ENCODE peak calls at places on chromosome 14, in ten cellular contexts. L is activated CD8-positive, alpha-beta memory T cell treated with anti-CD3 and anti-CD28 coated beads for 24 hours; I is activated B cell treated with CpG ODN at 0.5 μM for 24 hours; B is dermis blood vessel endothelial cell; C is endothelial cell of umbilical vein; W is effector memory CD4-positive, alpha-beta T cell; U is activated CD4-positive, alpha-beta T cell treated with anti-CD3 and anti-CD28 coated beads, Interleukin-2, amount 50 U/mL, for 24 hours; V is non-pigmented ciliary epithelial cell; T is NCI-H1417; E is Jurkat, Clone E6-1. P is an unnamed sample.

GRCh38 chr14:28571636-28572035 is 195.0 kb upstream of the FOXG1 start:
- DNase-seq in L (no peak), I (no peak), B (no peak), C (no peak), W (no peak), U (no peak), V (no peak), T (no peak), E (no peak), P (no peak)

GRCh38 chr14:96264850-96265249 is 8.8 kb downstream of the BDKRB1 start:
- DNase-seq in L (no peak), I (no peak), B (no peak), C (no peak), W (no peak), U (no peak), V (no peak), T (peak; percentile 13), E (no peak), P (no peak)

GRCh38 chr14:49982522-49982951 is 89.7 kb downstream of the ARF6 start:
- DNase-seq in L (no peak), I (no peak), B (peak; percentile 78), C (peak; percentile 87), W (peak; percentile 39), U (no peak), V (no peak), T (no peak), E (no peak), P (no peak)

GRCh38 chr14:71363961-71364360 is 456.7 kb downstream of the PCNX1 start:
- DNase-seq in L (no peak), I (no peak), B (no peak), C (no peak), W (no peak), U (no peak), V (peak; percentile 41), T (no peak), E (no peak), P (no peak)

GRCh38 chr14:104396682-104397470 is 182.7 kb upstream of the C14orf180 start:
- DNase-seq in L (no peak), I (no peak), B (no peak), C (no peak), W (no peak), U (no peak), V (no peak), T (no peak), E (no peak), P (no peak)

GRCh38 chr14:102121567-102121966 is 18.1 kb upstream of the WDR20 start:
- DNase-seq in L (no peak), I (no peak), B (peak; percentile 16), C (no peak), W (no peak), U (no peak), V (no peak), T (no peak), E (no peak), P (no peak)

GRCh38 chr14:20568393-20568792 is 7.5 kb upstream of the RNASE9 start:
- DNase-seq in L (no peak), I (no peak), B (no peak), C (no peak), W (no peak), U (no peak), V (no peak), T (no peak), E (no peak), P (no peak)

GRCh38 chr14:78782551-78782950 is 612.4 kb downstream of the NRXN3 start:
- DNase-seq in L (no peak), I (no peak), B (no peak), C (no peak), W (no peak), U (no peak), V (no peak), T (no peak), E (no peak), P (no peak)

GRCh38 chr14:100267990-100268389 is 29.0 kb downstream of the YY1 start:
- DNase-seq in L (no peak), I (no peak), B (no peak), C (no peak), W (no peak), U (no peak), V (no peak), T (no peak), E (no peak), P (no peak)

GRCh38 chr14:24840204-24840893 is 206.4 kb upstream of the GZMB start:
- DNase-seq in L (no peak), I (no peak), B (no peak), C (no peak), W (no peak), U (no peak), V (no peak), T (no peak), E (no peak), P (no peak)

GRCh38 chr14:79598339-79598738 is 613.0 kb downstream of the DIO2 start:
- DNase-seq in L (no peak), I (no peak), B (no peak), C (no peak), W (no peak), U (no peak), V (no peak), T (no peak), E (no peak), P (no peak)

GRCh38 chr14:50823763-50824636 is 7.0 kb downstream of the NIN start:
- DNase-seq in L (no peak), I (no peak), B (no peak), C (no peak), W (no peak), U (no peak), V (no peak), T (no peak), E (no peak), P (no peak)

GRCh38 chr14:24695265-24696241 is 61.6 kb upstream of the GZMB start:
- DNase-seq in L (no peak), I (no peak), B (no peak), C (no peak), W (no peak), U (no peak), V (no peak), T (no peak), E (no peak), P (no peak)

GRCh38 chr14:73124180-73124894 is 12.0 kb upstream of the PSEN1 start:
- DNase-seq in L (no peak), I (no peak), B (no peak), C (no peak), W (no peak), U (no peak), V (no peak), T (peak; percentile 34), E (no peak), P (no peak)

GRCh38 chr14:75854247-75854799 is 127.5 kb downstream of the TGFB3 start:
- DNase-seq in L (no peak), I (no peak), B (no peak), C (no peak), W (no peak), U (no peak), V (no peak), T (no peak), E (no peak), P (no peak)

GRCh38 chr14:44369401-44370123 is 137.5 kb downstream of the FSCB start:
- DNase-seq in L (no peak), I (no peak), B (no peak), C (no peak), W (no peak), U (no peak), V (no peak), T (peak; percentile 48), E (no peak), P (no peak)

GRCh38 chr14:37970696-37971095 is 237.0 kb upstream of the SSTR1 start:
- DNase-seq in L (no peak), I (no peak), B (no peak), C (no peak), W (no peak), U (no peak), V (no peak), T (no peak), E (no peak), P (no peak)

GRCh38 chr14:65415613-65416012 is 3.1 kb downstream of the FUT8 start:
- DNase-seq in L (no peak), I (no peak), B (no peak), C (no peak), W (no peak), U (no peak), V (no peak), T (peak; percentile 18), E (no peak), P (no peak)

GRCh38 chr14:21049263-21049662 is 7.1 kb downstream of the RNASE7 start:
- DNase-seq in L (no peak), I (no peak), B (no peak), C (no peak), W (no peak), U (no peak), V (no peak), T (no peak), E (no peak), P (no peak)

GRCh38 chr14:24903337-24903736 is 146.6 kb downstream of the STXBP6 start:
- DNase-seq in L (no peak), I (no peak), B (no peak), C (peak; percentile 17), W (no peak), U (no peak), V (peak; percentile 31), T (no peak), E (no peak), P (peak; percentile 28)

GRCh38 chr14:34781242-34781641 is 66.8 kb upstream of the CFL2 start:
- DNase-seq in L (no peak), I (no peak), B (peak; percentile 97), C (peak; percentile 95), W (no peak), U (no peak), V (peak; percentile 90), T (no peak), E (no peak), P (peak; percentile 74)

GRCh38 chr14:75452900-75453816 is 25.3 kb downstream of the JDP2 start:
- DNase-seq in L (no peak), I (no peak), B (peak; percentile 14), C (peak; percentile 45), W (no peak), U (no peak), V (peak; percentile 54), T (no peak), E (no peak), P (peak; percentile 95)

GRCh38 chr14:89217876-89218275 is 199.2 kb downstream of the FOXN3 start:
- DNase-seq in L (no peak), I (no peak), B (no peak), C (no peak), W (no peak), U (no peak), V (no peak), T (no peak), E (no peak), P (no peak)

GRCh38 chr14:55350461-55350860 is 61.2 kb downstream of the ATG14 start:
- DNase-seq in L (no peak), I (no peak), B (no peak), C (no peak), W (no peak), U (no peak), V (no peak), T (no peak), E (no peak), P (no peak)

GRCh38 chr14:103483600-103483999 is 39.0 kb downstream of the CKB start:
- DNase-seq in L (peak; percentile 13), I (no peak), B (peak; percentile 87), C (peak; percentile 88), W (no peak), U (no peak), V (peak; percentile 75), T (peak; percentile 19), E (no peak), P (peak; percentile 27)

GRCh38 chr14:66109426-66109825 is 376.7 kb upstream of the CCDC196 start:
- DNase-seq in L (no peak), I (no peak), B (no peak), C (no peak), W (no peak), U (no peak), V (no peak), T (no peak), E (no peak), P (no peak)

GRCh38 chr14:81452766-81453165 is 52.6 kb upstream of the STON2 start:
- DNase-seq in L (no peak), I (no peak), B (no peak), C (no peak), W (no peak), U (no peak), V (no peak), T (no peak), E (no peak), P (no peak)

GRCh38 chr14:69046468-69046867 is 67.4 kb upstream of the ACTN1 start:
- DNase-seq in L (no peak), I (no peak), B (peak; percentile 96), C (peak; percentile 96), W (no peak), U (no peak), V (no peak), T (no peak), E (no peak), P (no peak)